ENCODE peak calls at places on chromosomes 3 and 15, in seven cellular contexts. T is upper lobe of left lung, K is heart left ventricle, Z is ovary, R is astrocyte, N is DND-41, M is Peyer's patch. J is an unnamed sample. For H3K4me1, the result is how much of the 10 kb centered on the place peaks cover.

GRCh38 chr15:35437157-35437556 is 108.8 kb downstream of the DPH6 start:
- DNase-seq in Z (no peak), M (no peak), K (no peak), R (no peak), N (no peak), T (no peak), J (no peak)

GRCh38 chr15:100073982-100074381 is 267.8 kb downstream of the ADAMTS17 start:
- DNase-seq in Z (no peak), R (no peak), K (no peak), T (no peak), M (no peak), N (no peak), J (no peak)

GRCh38 chr3:138971766-138972320 is 24.8 kb downstream of the FOXL2NB start:
- DNase-seq in K (no peak), R (no peak), T (no peak), Z (no peak), N (no peak), M (no peak), J (no peak)

GRCh38 chr15:101501703-101502373 is 12.3 kb upstream of the PCSK6 start:
- DNase-seq in T (peak), K (no peak), M (peak), N (peak), Z (peak), R (no peak), J (peak)

GRCh38 chr3:23968467-23969184 is 23.5 kb downstream of the NR1D2 start:
- DNase-seq in Z (no peak), T (no peak), K (no peak), N (no peak), M (no peak), R (no peak), J (no peak)

GRCh38 chr3:143362115-143362992 is 242.8 kb downstream of the CHST2 start:
- DNase-seq in Z (no peak), M (no peak), T (no peak), K (no peak), N (no peak), R (peak), J (no peak)

GRCh38 chr3:58009749-58010535 is 1.7 kb downstream of the FLNB start:
- DNase-seq in T (peak), M (peak), K (no peak), N (no peak), Z (no peak), R (no peak), J (no peak)

GRCh38 chr3:43894176-43895049 is 203.7 kb downstream of the ABHD5 start:
- DNase-seq in K (peak), T (no peak), N (no peak), Z (peak), M (peak), R (peak), J (no peak)

GRCh38 chr3:13277860-13278531 is 142.1 kb downstream of the NUP210 start:
- DNase-seq in N (no peak), Z (no peak), T (no peak), R (peak), K (no peak), M (peak), J (no peak)

GRCh38 chr3:151903501-151903991 is 30.1 kb downstream of the SUCNR1 start:
- DNase-seq in K (no peak), N (no peak), M (no peak), Z (no peak), R (peak), T (no peak), J (no peak)

GRCh38 chr3:43362961-43363360 is 76.6 kb downstream of the SNRK start:
- DNase-seq in Z (no peak), M (no peak), N (no peak), R (no peak), T (no peak), K (no peak), J (no peak)

GRCh38 chr3:53045107-53045783 is 628 bp downstream of the SFMBT1 start:
- DNase-seq in Z (peak), N (peak), T (peak), K (peak), R (no peak), M (peak), J (peak)

GRCh38 chr3:54772707-54773106 is 155.2 kb downstream of the LRTM1 start:
- DNase-seq in N (no peak), K (no peak), R (no peak), Z (no peak), T (no peak), M (no peak), J (no peak)

GRCh38 chr3:42708611-42709151 is 6.1 kb upstream of the HHATL start:
- DNase-seq in M (peak), N (no peak), R (no peak), Z (no peak), T (peak), K (peak), J (no peak)

GRCh38 chr3:33173672-33174071 is 44.9 kb downstream of the SUSD5 start:
- DNase-seq in Z (no peak), K (no peak), T (no peak), R (no peak), M (no peak), N (no peak), J (no peak)

GRCh38 chr3:129988429-129988828 is 13.9 kb downstream of the TRH start:
- DNase-seq in T (no peak), R (no peak), K (no peak), M (no peak), Z (no peak), N (no peak), J (no peak)

GRCh38 chr15:63970723-63971426 is 75.4 kb downstream of the DAPK2 start:
- DNase-seq in T (no peak), M (no peak), K (no peak), Z (no peak), N (no peak), R (no peak), J (peak)

GRCh38 chr15:59550961-59551360 is 60.6 kb upstream of the GCNT3 start:
- DNase-seq in R (no peak), M (no peak), T (no peak), Z (no peak), K (no peak), N (no peak), J (no peak)

GRCh38 chr3:127779747-127780146 is 42.6 kb downstream of the MGLL start:
- DNase-seq in Z (no peak), M (no peak), N (no peak), K (no peak), T (peak), R (peak), J (no peak)

GRCh38 chr3:52218026-52218425 is 7.4 kb downstream of the TLR9 start:
- DNase-seq in R (no peak), K (no peak), T (no peak), N (no peak), Z (no peak), M (no peak), J (no peak)

GRCh38 chr3:157088506-157089454 is 71.2 kb downstream of the CCNL1 start:
- DNase-seq in N (peak), K (peak), Z (peak), R (peak), T (peak), M (peak), J (peak)

GRCh38 chr3:94336076-94336741 is 273.3 kb downstream of the NSUN3 start:
- DNase-seq in M (no peak), Z (no peak), T (no peak), R (peak), K (no peak), N (no peak), J (no peak)

GRCh38 chr15:70056091-70056680 is 41.5 kb downstream of the TLE3 start:
- DNase-seq in Z (peak), R (no peak), K (no peak), N (no peak), M (peak), T (no peak), J (no peak)

GRCh38 chr15:25333049-25333448 is 105.8 kb downstream of the UBE3A start:
- DNase-seq in N (no peak), Z (no peak), T (no peak), R (peak), M (no peak), K (no peak), J (no peak)

GRCh38 chr15:55526559-55527036 is 18.6 kb upstream of the DNAAF4 start:
- DNase-seq in T (peak), K (no peak), R (peak), Z (no peak), M (no peak), N (peak), J (peak)

GRCh38 chr3:161070980-161071663 is 34.0 kb downstream of the B3GALNT1 start:
- DNase-seq in N (no peak), Z (no peak), R (no peak), T (no peak), M (no peak), K (no peak), J (no peak)

DNA sequence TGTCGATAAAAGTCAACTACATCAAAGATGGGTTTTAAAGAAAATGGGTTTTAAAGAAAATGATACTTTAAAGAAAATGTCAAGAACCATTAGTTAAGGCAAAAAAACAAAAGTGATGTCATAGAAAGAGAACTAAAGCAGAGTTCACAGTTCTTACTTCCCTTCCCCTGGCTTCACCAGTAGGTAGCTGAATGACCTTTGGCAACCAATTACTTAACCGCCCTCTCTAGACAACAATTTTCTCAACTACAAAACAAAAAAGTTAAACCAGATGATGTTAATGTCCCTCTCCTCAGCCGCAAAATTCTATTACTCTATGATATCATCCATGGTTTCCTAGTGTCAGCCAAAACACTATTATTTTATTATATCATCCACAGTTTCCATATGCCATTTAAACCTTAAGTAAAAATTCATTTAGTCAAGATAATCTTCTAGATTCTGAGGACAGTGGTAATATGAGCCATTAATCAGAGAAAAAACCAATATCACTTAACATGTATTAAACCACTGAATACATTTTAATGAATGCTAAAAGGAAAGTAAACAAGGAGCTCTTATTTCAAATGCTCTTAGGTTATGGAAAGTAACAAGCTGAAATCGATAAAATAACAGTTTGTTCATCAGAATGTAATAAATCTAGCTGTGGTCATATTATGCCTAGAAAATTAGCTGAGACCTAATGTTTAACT is 13.1 kb downstream of the RYK start:
- DNase-seq in Z (no peak), N (no peak), R (no peak), M (no peak), K (no peak), T (no peak), J (no peak)
- H3K4me1 ChIP-seq in Z (under half), N (under half), R (under half), M (half or more), K (half or more), T (half or more), J (half or more)

DNA sequence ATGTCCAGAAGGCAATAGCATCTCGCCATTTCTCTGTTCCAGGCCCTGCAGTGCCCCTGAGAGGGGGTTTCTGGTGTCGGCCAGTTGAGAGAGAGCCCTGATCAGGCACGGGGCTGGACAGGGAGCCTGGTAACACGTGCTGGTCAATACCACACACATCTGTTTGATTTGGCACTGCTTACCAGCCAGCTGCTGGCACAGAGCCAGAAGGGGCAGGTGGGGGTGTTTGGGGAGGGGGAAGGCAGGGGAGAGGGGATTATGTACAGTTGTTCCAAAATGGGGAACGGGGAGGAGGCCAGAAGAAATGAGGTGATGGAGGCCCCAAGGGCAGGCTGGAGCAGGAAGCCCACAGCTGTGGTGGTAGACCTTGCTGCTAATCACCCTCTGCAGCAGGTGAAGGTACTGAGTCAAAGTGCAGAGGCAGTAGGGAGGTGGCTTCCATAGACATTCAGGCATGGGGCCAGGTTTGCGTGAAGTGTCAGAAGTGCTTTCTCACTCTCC is 153.5 kb upstream of the LPP start:
- DNase-seq in N (peak), R (no peak), T (no peak), M (peak), K (no peak), Z (no peak), J (no peak)
- H3K4me1 ChIP-seq in N (half or more), R (under half), T (under half), M (under half), K (under half), Z (under half), J (under half)

GRCh38 chr3:66068255-66068654 is 29.5 kb upstream of the MAGI1 start:
- DNase-seq in K (no peak), T (no peak), R (no peak), Z (no peak), M (no peak), N (no peak), J (no peak)

GRCh38 chr3:66066963-66067617 is 28.4 kb upstream of the MAGI1 start:
- DNase-seq in M (no peak), T (no peak), N (no peak), K (no peak), Z (no peak), R (no peak), J (no peak)
- H3K4me1 ChIP-seq in M (under half), T (under half), N (under half), K (under half), Z (under half), R (under half), J (under half)

GRCh38 chr15:61196156-61196555 is 32.9 kb downstream of the RORA start:
- DNase-seq in M (no peak), K (no peak), T (no peak), R (no peak), Z (no peak), N (no peak), J (no peak)

GRCh38 chr15:61198722-61199121 is 30.4 kb downstream of the RORA start:
- DNase-seq in M (no peak), K (no peak), R (no peak), T (no peak), N (no peak), Z (no peak), J (no peak)

GRCh38 chr15:61197187-61197586 is 31.9 kb downstream of the RORA start:
- DNase-seq in T (no peak), Z (no peak), M (no peak), K (no peak), R (no peak), N (no peak), J (peak)

GRCh38 chr15:61195116-61196002 is 33.7 kb downstream of the RORA start:
- DNase-seq in T (no peak), R (peak), Z (no peak), K (no peak), N (peak), M (no peak), J (no peak)

GRCh38 chr15:61196711-61197110 is 32.4 kb downstream of the RORA start:
- DNase-seq in Z (no peak), T (no peak), M (no peak), R (no peak), K (no peak), N (no peak), J (no peak)
- H3K4me1 ChIP-seq in Z (under half), T (under half), M (under half), R (under half), K (under half), N (under half), J (half or more)